ENCODE peak calls at places on chromosome 7, in six cellular contexts. One of them, this sample, is unnamed.

GRCh38 chr7:2205036-2205780 is 27.5 kb downstream of the MAD1L1 start:
- DNase-seq in mesenchymal stem cell: no peak
- DNase-seq in IMR-90: peak; percentile 11
- DNase-seq in H1: no peak
- DNase-seq in trophoblast cell: no peak
- DNase-seq in H9: no peak
- DNase-seq in this sample: no peak

GRCh38 chr7:92754756-92755581 is 81.4 kb downstream of the CDK6 start:
- DNase-seq in trophoblast cell: no peak
- DNase-seq in H1: no peak
- DNase-seq in mesenchymal stem cell: no peak
- DNase-seq in H9: no peak
- DNase-seq in IMR-90: no peak
- DNase-seq in this sample: no peak

GRCh38 chr7:97012293-97013005 is 7.1 kb downstream of the DLX6 start:
- DNase-seq in H9: peak; percentile 54
- DNase-seq in H1: peak; percentile 53
- DNase-seq in IMR-90: no peak
- DNase-seq in mesenchymal stem cell: no peak
- DNase-seq in trophoblast cell: no peak
- DNase-seq in this sample: no peak

GRCh38 chr7:90709501-90710465 is 113.7 kb downstream of the CDK14 start:
- DNase-seq in H9: no peak
- DNase-seq in mesenchymal stem cell: peak; percentile 33
- DNase-seq in H1: no peak
- DNase-seq in IMR-90: peak; percentile 78
- DNase-seq in trophoblast cell: no peak
- DNase-seq in this sample: no peak

GRCh38 chr7:1672851-1673486 is 2.9 kb downstream of the ELFN1 start:
- DNase-seq in IMR-90: no peak
- DNase-seq in H1: no peak
- DNase-seq in mesenchymal stem cell: no peak
- DNase-seq in H9: no peak
- DNase-seq in trophoblast cell: no peak
- DNase-seq in this sample: no peak

GRCh38 chr7:22174574-22174953 is 182.4 kb downstream of the RAPGEF5 start:
- DNase-seq in H9: no peak
- DNase-seq in H1: no peak
- DNase-seq in trophoblast cell: no peak
- DNase-seq in mesenchymal stem cell: no peak
- DNase-seq in IMR-90: no peak
- DNase-seq in this sample: no peak

GRCh38 chr7:131196808-131197207 is 130.9 kb upstream of the MKLN1 start:
- DNase-seq in H1: no peak
- DNase-seq in IMR-90: peak; percentile 49
- DNase-seq in trophoblast cell: no peak
- DNase-seq in mesenchymal stem cell: peak; percentile 57
- DNase-seq in H9: no peak
- DNase-seq in this sample: peak; percentile 38

GRCh38 chr7:29556405-29557195 is 7.0 kb upstream of the PRR15 start:
- DNase-seq in H1: no peak
- DNase-seq in H9: no peak
- DNase-seq in IMR-90: no peak
- DNase-seq in trophoblast cell: no peak
- DNase-seq in mesenchymal stem cell: no peak
- DNase-seq in this sample: no peak

GRCh38 chr7:100446040-100446439 is 9.7 kb upstream of the PPP1R35 start:
- DNase-seq in H9: no peak
- DNase-seq in IMR-90: peak; percentile 65
- DNase-seq in mesenchymal stem cell: no peak
- DNase-seq in trophoblast cell: no peak
- DNase-seq in H1: no peak
- DNase-seq in this sample: no peak

GRCh38 chr7:158431941-158432347 is 155.7 kb downstream of the PTPRN2 start:
- DNase-seq in mesenchymal stem cell: peak; percentile 71
- DNase-seq in H1: no peak
- DNase-seq in trophoblast cell: no peak
- DNase-seq in H9: no peak
- DNase-seq in IMR-90: peak; percentile 28
- DNase-seq in this sample: no peak

GRCh38 chr7:37920619-37921339 is at the start of gene EPDR1:
- DNase-seq in IMR-90: no peak
- DNase-seq in trophoblast cell: no peak
- DNase-seq in mesenchymal stem cell: peak; percentile 34
- DNase-seq in H1: peak; percentile 78
- DNase-seq in H9: peak; percentile 75
- DNase-seq in this sample: peak; percentile 41

GRCh38 chr7:151311294-151311864 is 30.2 kb upstream of the NUB1 start:
- DNase-seq in IMR-90: no peak
- DNase-seq in mesenchymal stem cell: no peak
- DNase-seq in trophoblast cell: peak; percentile 62
- DNase-seq in H9: peak; percentile 42
- DNase-seq in H1: no peak
- DNase-seq in this sample: no peak

GRCh38 chr7:151392002-151392401 is 17.8 kb downstream of the WDR86 start:
- DNase-seq in H9: no peak
- DNase-seq in trophoblast cell: no peak
- DNase-seq in mesenchymal stem cell: no peak
- DNase-seq in IMR-90: no peak
- DNase-seq in H1: no peak
- DNase-seq in this sample: no peak

GRCh38 chr7:151456276-151456675 is 16.3 kb upstream of the CRYGN start:
- DNase-seq in H1: no peak
- DNase-seq in H9: peak; percentile 28
- DNase-seq in IMR-90: no peak
- DNase-seq in trophoblast cell: no peak
- DNase-seq in mesenchymal stem cell: no peak
- DNase-seq in this sample: no peak

GRCh38 chr7:50739744-50740455 is 42.8 kb downstream of the GRB10 start:
- DNase-seq in mesenchymal stem cell: no peak
- DNase-seq in H9: no peak
- DNase-seq in H1: no peak
- DNase-seq in trophoblast cell: no peak
- DNase-seq in IMR-90: no peak
- DNase-seq in this sample: no peak

GRCh38 chr7:140230862-140231778 is 54.3 kb upstream of the KDM7A start:
- DNase-seq in H9: peak; percentile 97
- DNase-seq in H1: peak; percentile 88
- DNase-seq in IMR-90: peak; percentile 39
- DNase-seq in mesenchymal stem cell: peak; percentile 50
- DNase-seq in trophoblast cell: peak; percentile 23
- DNase-seq in this sample: peak; percentile 50

GRCh38 chr7:117011419-117012260 is 58.3 kb downstream of the ST7 start:
- DNase-seq in mesenchymal stem cell: no peak
- DNase-seq in IMR-90: no peak
- DNase-seq in trophoblast cell: no peak
- DNase-seq in H9: no peak
- DNase-seq in H1: no peak
- DNase-seq in this sample: no peak

GRCh38 chr7:32075612-32076011 is 5.4 kb upstream of the PDE1C start:
- DNase-seq in H1: no peak
- DNase-seq in mesenchymal stem cell: no peak
- DNase-seq in H9: no peak
- DNase-seq in IMR-90: no peak
- DNase-seq in trophoblast cell: no peak
- DNase-seq in this sample: no peak

GRCh38 chr7:90661290-90662151 is 65.4 kb downstream of the CDK14 start:
- DNase-seq in H1: no peak
- DNase-seq in mesenchymal stem cell: no peak
- DNase-seq in H9: no peak
- DNase-seq in IMR-90: peak; percentile 46
- DNase-seq in trophoblast cell: no peak
- DNase-seq in this sample: no peak

GRCh38 chr7:141660259-141660658 is 41.7 kb downstream of the DENND11 start:
- DNase-seq in H1: no peak
- DNase-seq in trophoblast cell: peak; percentile 4
- DNase-seq in mesenchymal stem cell: peak; percentile 74
- DNase-seq in H9: no peak
- DNase-seq in IMR-90: peak; percentile 35
- DNase-seq in this sample: no peak

GRCh38 chr7:2299131-2299829 is 15.0 kb downstream of the SNX8 start:
- DNase-seq in IMR-90: peak; percentile 88
- DNase-seq in H1: no peak
- DNase-seq in H9: no peak
- DNase-seq in trophoblast cell: no peak
- DNase-seq in mesenchymal stem cell: peak; percentile 47
- DNase-seq in this sample: no peak

GRCh38 chr7:33792041-33792440 is 113.3 kb upstream of the BMPER start:
- DNase-seq in trophoblast cell: no peak
- DNase-seq in H9: no peak
- DNase-seq in mesenchymal stem cell: no peak
- DNase-seq in H1: no peak
- DNase-seq in IMR-90: no peak
- DNase-seq in this sample: no peak

GRCh38 chr7:141014091-141014490 is 661 bp downstream of the MRPS33 start:
- DNase-seq in trophoblast cell: no peak
- DNase-seq in H9: no peak
- DNase-seq in IMR-90: peak; percentile 5
- DNase-seq in H1: no peak
- DNase-seq in mesenchymal stem cell: no peak
- DNase-seq in this sample: peak; percentile 23

GRCh38 chr7:43764807-43765491 is 6.5 kb downstream of the BLVRA start:
- DNase-seq in IMR-90: peak; percentile 43
- DNase-seq in mesenchymal stem cell: peak; percentile 58
- DNase-seq in H9: no peak
- DNase-seq in H1: peak; percentile 32
- DNase-seq in trophoblast cell: peak; percentile 21
- DNase-seq in this sample: no peak

GRCh38 chr7:96786261-96786997 is 76.8 kb upstream of the SEM1 start:
- DNase-seq in H1: peak; percentile 50
- DNase-seq in trophoblast cell: peak; percentile 63
- DNase-seq in mesenchymal stem cell: no peak
- DNase-seq in IMR-90: no peak
- DNase-seq in H9: peak; percentile 59
- DNase-seq in this sample: no peak

GRCh38 chr7:100457033-100457432 is 7.0 kb downstream of the SPACDR start:
- DNase-seq in trophoblast cell: no peak
- DNase-seq in IMR-90: no peak
- DNase-seq in mesenchymal stem cell: no peak
- DNase-seq in H1: no peak
- DNase-seq in H9: no peak
- DNase-seq in this sample: no peak

GRCh38 chr7:84204655-84205054 is 10.1 kb upstream of the SEMA3A start:
- DNase-seq in trophoblast cell: peak; percentile 9
- DNase-seq in H1: no peak
- DNase-seq in IMR-90: peak; percentile 88
- DNase-seq in mesenchymal stem cell: peak; percentile 66
- DNase-seq in H9: no peak
- DNase-seq in this sample: no peak

DNA sequence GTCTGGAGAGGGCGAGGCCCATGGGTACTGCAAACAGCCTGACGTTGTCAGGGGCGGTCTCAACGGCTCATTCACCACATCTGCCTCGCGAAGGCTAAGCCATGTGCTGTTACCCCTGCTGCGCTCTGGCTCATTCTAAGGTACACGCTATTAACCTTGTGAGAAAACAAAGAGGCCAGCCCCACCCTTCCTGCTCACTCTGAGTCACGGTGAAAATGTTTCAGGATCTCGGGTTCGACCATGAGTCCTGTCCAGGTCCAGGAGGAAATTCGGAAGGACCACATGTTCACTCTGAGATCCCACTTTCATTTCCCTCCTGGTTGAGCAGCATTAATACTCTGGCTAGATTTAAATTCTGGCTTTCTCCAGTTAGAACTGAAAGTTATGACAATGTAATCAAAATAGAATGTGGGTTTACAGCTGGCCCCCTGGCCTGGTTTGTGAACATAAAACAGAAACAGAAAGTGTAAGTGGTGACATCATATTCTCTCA is 55.2 kb downstream of the EGFR start:
- DNase-seq in IMR-90: peak; percentile 79
- DNase-seq in trophoblast cell: peak; percentile 82
- DNase-seq in H1: no peak
- DNase-seq in mesenchymal stem cell: peak; percentile 78
- DNase-seq in H9: peak; percentile 34
- DNase-seq in this sample: no peak
- H2AFZ ChIP-seq in IMR-90: peak overlapping the region; percentile 39
- H2AFZ ChIP-seq in trophoblast cell: peak overlapping the region; percentile 67
- H2AFZ ChIP-seq in H1: no peak overlapping the region
- H2AFZ ChIP-seq in mesenchymal stem cell: no peak overlapping the region
- H2AFZ ChIP-seq in H9: no peak overlapping the region
- H2AFZ ChIP-seq in this sample: no peak overlapping the region

GRCh38 chr7:68623030-68623429 is 975.2 kb upstream of the AUTS2 start:
- DNase-seq in H1: no peak
- DNase-seq in mesenchymal stem cell: no peak
- DNase-seq in trophoblast cell: no peak
- DNase-seq in H9: no peak
- DNase-seq in IMR-90: no peak
- DNase-seq in this sample: no peak

GRCh38 chr7:68619476-68619875 is 978.8 kb upstream of the AUTS2 start:
- DNase-seq in H9: no peak
- DNase-seq in H1: no peak
- DNase-seq in trophoblast cell: no peak
- DNase-seq in mesenchymal stem cell: no peak
- DNase-seq in IMR-90: no peak
- DNase-seq in this sample: no peak

GRCh38 chr7:68622500-68622899 is 975.8 kb upstream of the AUTS2 start:
- DNase-seq in H9: no peak
- DNase-seq in mesenchymal stem cell: no peak
- DNase-seq in H1: no peak
- DNase-seq in trophoblast cell: no peak
- DNase-seq in IMR-90: no peak
- DNase-seq in this sample: no peak
- H4K8ac ChIP-seq in H9: no peak overlapping the region
- H4K8ac ChIP-seq in mesenchymal stem cell: no peak overlapping the region
- H4K8ac ChIP-seq in H1: no peak overlapping the region
- H4K8ac ChIP-seq in trophoblast cell: no peak overlapping the region
- H4K8ac ChIP-seq in IMR-90: no peak overlapping the region
- H4K8ac ChIP-seq in this sample: no peak overlapping the region

DNA sequence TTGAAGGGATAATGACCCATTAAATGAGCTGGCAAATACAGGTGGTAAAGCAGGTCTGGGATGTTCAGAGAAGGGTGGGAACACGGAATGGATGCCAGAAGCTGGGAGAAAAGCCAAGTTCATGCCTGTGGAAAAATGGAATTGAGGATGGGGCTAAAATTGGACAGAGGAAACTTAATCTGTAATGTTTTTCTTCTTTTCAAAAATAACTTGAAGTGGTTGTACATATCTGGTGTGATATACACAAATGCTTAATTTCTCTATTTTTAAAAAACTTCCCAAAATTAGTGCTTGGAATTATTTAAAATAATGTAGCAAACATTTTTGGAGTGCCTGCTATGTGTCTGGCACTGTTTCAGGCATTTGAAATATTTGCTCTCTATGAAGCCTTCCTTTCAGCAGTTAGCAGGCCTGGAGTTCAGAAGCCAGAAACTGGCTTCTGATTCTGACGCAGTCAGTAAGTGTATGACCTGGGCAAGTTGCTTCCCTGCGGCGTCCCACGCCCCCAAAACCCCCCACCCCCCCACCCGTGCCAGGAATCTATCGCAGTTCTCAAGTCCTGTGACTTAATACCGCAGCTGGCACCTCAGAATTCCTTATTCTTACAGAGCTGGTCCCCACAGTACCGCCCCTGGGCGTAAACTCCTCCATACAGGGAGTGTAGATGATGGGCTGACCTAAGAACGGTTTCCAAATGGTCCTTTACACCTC is 843 bp upstream of the MALSU1 start:
- DNase-seq in H1: no peak
- DNase-seq in H9: no peak
- DNase-seq in mesenchymal stem cell: no peak
- DNase-seq in IMR-90: peak; percentile 72
- DNase-seq in trophoblast cell: no peak
- DNase-seq in this sample: no peak
- H4K91ac ChIP-seq in H1: no peak overlapping the region
- H4K91ac ChIP-seq in H9: no peak overlapping the region
- H4K91ac ChIP-seq in mesenchymal stem cell: no peak overlapping the region
- H4K91ac ChIP-seq in IMR-90: peak overlapping the region; percentile 81
- H4K91ac ChIP-seq in trophoblast cell: peak overlapping the region; percentile 29
- H4K91ac ChIP-seq in this sample: no peak overlapping the region

GRCh38 chr7:53518319-53518718 is 482.9 kb downstream of the POM121L12 start:
- DNase-seq in H1: no peak
- DNase-seq in H9: no peak
- DNase-seq in mesenchymal stem cell: no peak
- DNase-seq in IMR-90: no peak
- DNase-seq in trophoblast cell: no peak
- DNase-seq in this sample: no peak
- H2AFZ ChIP-seq in H1: no peak overlapping the region
- H2AFZ ChIP-seq in H9: no peak overlapping the region
- H2AFZ ChIP-seq in mesenchymal stem cell: no peak overlapping the region
- H2AFZ ChIP-seq in IMR-90: no peak overlapping the region
- H2AFZ ChIP-seq in trophoblast cell: no peak overlapping the region
- H2AFZ ChIP-seq in this sample: no peak overlapping the region